ENCODE peak calls at places on chromosomes 4 and X, in nine cellular contexts. J, T, P, L, M, V, G, H and Z are unnamed samples.

GRCh38 chr4:1978741-1979476 is 29.9 kb downstream of the NELFA start:
- DNase-seq in V (no peak), G (no peak), M (no peak), J (no peak), L (no peak), H (no peak), T (no peak), P (no peak), Z (no peak)

GRCh38 chr4:115781528-115782146 is 668.2 kb upstream of the NDST4 start:
- DNase-seq in L (no peak), M (no peak), P (no peak), J (no peak), T (no peak), G (no peak), V (no peak), H (no peak), Z (no peak)

GRCh38 chr4:82256718-82257117 is 117.1 kb downstream of the HNRNPD start:
- DNase-seq in H (no peak), M (no peak), L (no peak), J (no peak), T (no peak), G (no peak), V (no peak), P (no peak), Z (no peak)

GRCh38 chr4:8372506-8373070 is 67.9 kb downstream of the ACOX3 start:
- DNase-seq in M (no peak), V (no peak), L (no peak), J (no peak), P (peak; percentile 83), T (no peak), G (no peak), H (no peak), Z (no peak)

GRCh38 chr4:182062936-182063335 is 180.3 kb upstream of the TENM3 start:
- DNase-seq in P (no peak), V (no peak), J (no peak), L (no peak), G (no peak), T (peak; percentile 84), H (peak; percentile 10), M (peak; percentile 18), Z (no peak)

GRCh38 chrX:149456476-149457245 is 48.4 kb downstream of the IDS start:
- DNase-seq in M (no peak), H (no peak), P (no peak), J (no peak), G (no peak), T (no peak), V (no peak), L (no peak), Z (no peak)

GRCh38 chrX:38669425-38669824 is 108.1 kb downstream of the TSPAN7 start:
- DNase-seq in H (no peak), J (no peak), P (no peak), G (no peak), T (no peak), L (no peak), M (no peak), V (no peak), Z (no peak)

GRCh38 chrX:155997436-155997835 is at the start of gene IL9R:
- DNase-seq in P (no peak), J (no peak), V (peak; percentile 69), M (no peak), T (no peak), L (peak; percentile 58), G (peak; percentile 70), H (no peak), Z (peak; percentile 60)

GRCh38 chrX:38861489-38861888 is 60.2 kb downstream of the MID1IP1 start:
- DNase-seq in T (peak; percentile 61), P (no peak), V (no peak), L (no peak), M (no peak), G (no peak), H (no peak), J (no peak), Z (no peak)

GRCh38 chr4:134328741-134329140 is 127.2 kb upstream of the PABPC4L start:
- DNase-seq in J (no peak), P (no peak), V (no peak), T (no peak), H (no peak), G (no peak), M (no peak), L (no peak), Z (no peak)

GRCh38 chr4:82710202-82710929 is 88.2 kb downstream of the SCD5 start:
- DNase-seq in L (no peak), T (no peak), P (no peak), V (no peak), G (no peak), H (no peak), J (no peak), M (no peak), Z (no peak)

GRCh38 chr4:6279582-6280289 is 10.1 kb downstream of the WFS1 start:
- DNase-seq in J (no peak), V (no peak), T (no peak), L (no peak), M (no peak), P (peak; percentile 25), G (no peak), H (no peak), Z (no peak)

GRCh38 chr4:114383721-114384120 is 214.9 kb upstream of the UGT8 start:
- DNase-seq in L (no peak), T (peak; percentile 88), H (peak; percentile 54), M (peak; percentile 91), V (no peak), J (no peak), G (no peak), P (no peak), Z (no peak)

GRCh38 chr4:106993846-106994245 is 42.3 kb downstream of the DKK2 start:
- DNase-seq in L (no peak), J (no peak), V (no peak), H (no peak), G (no peak), T (no peak), M (no peak), P (no peak), Z (no peak)

GRCh38 chr4:13844740-13845139 is 217.2 kb upstream of the BOD1L1 start:
- DNase-seq in M (no peak), P (no peak), V (no peak), L (no peak), G (no peak), H (no peak), J (no peak), T (peak; percentile 30), Z (no peak)

GRCh38 chr4:25843340-25844097 is 19.3 kb downstream of the SEL1L3 start:
- DNase-seq in P (peak; percentile 43), T (no peak), J (no peak), H (no peak), M (no peak), G (peak; percentile 51), L (peak; percentile 41), V (peak; percentile 77), Z (peak; percentile 44)

GRCh38 chr4:25839687-25840086 is 23.1 kb downstream of the SEL1L3 start:
- DNase-seq in V (no peak), M (no peak), J (no peak), H (no peak), T (no peak), P (no peak), G (no peak), L (no peak), Z (no peak)

GRCh38 chr4:25845841-25846653 is 16.7 kb downstream of the SEL1L3 start:
- DNase-seq in T (no peak), H (no peak), P (no peak), L (no peak), J (no peak), G (no peak), M (no peak), V (no peak), Z (no peak)

GRCh38 chr4:25844957-25845712 is 17.7 kb downstream of the SEL1L3 start:
- DNase-seq in G (no peak), V (no peak), L (no peak), H (no peak), P (no peak), J (no peak), T (no peak), M (no peak), Z (no peak)

DNA sequence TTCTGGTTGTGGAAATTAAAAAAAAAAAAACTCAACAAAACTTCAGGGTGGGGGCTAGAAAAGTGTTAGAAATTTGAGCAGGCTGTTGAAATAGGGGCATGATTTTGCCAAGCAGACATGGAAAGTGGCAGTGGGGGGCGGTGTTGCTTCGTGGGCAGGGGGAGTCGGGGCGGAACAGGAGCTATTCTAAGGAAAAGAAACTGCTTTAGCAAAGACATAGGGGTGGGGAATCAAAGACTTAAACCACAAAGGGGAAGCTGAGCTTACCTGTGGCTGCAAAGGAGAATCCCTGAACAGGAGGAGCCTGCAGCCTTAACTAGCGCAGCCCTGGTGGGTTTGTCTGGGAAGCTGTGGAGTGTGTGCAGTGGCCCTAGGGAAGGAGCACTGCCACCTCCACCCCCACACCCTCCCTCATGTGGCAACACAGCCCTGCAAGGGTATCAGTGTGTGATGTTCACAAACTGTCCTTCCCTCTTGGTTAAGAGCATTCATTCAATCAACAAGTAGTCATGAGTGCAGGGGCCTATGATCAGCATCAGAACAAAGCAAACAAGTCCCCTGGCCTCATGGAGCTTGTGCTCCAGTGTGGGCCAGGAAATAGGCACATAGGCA is 20.5 kb downstream of the SEL1L3 start:
- DNase-seq in L (peak; percentile 76), J (no peak), T (no peak), G (peak; percentile 74), V (peak; percentile 76), P (no peak), M (no peak), H (no peak), Z (peak; percentile 63)
- TF ChIP-seq CTCF in L (peak; percentile 68), J (no peak), T (peak; percentile 8), G (peak; percentile 65), V (no peak), P (no peak), M (peak; percentile 13), H (no peak), Z (peak; percentile 58)

GRCh38 chr4:139564502-139564901 is 8.5 kb upstream of the SETD7 start:
- DNase-seq in J (no peak), M (no peak), T (no peak), P (no peak), G (no peak), L (no peak), V (no peak), H (no peak), Z (no peak)
- TF ChIP-seq CTCF in J (no peak), M (peak; percentile 38), T (peak; percentile 16), P (no peak), G (no peak), L (no peak), V (no peak), H (peak; percentile 20), Z (no peak)

DNA sequence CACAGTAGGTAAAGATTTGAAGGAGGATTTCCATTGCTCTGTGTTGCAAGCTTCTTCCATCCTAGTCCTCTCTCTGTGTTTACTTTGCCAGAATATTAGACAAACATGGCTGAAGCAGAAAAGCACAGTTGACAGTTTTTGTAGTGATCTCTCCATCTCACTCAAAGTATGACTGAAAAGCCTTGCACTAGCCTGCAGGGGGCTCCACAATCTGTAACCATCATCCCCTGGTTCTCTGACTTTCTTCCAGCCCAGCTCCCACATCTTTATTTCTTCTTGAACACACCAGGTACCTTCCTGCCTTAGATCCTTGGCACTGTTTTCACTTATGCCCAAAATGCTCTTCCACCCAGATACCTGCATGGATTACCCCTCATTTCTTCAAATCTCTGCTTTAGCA is 34.1 kb upstream of the HHIP start:
- DNase-seq in H (no peak), P (no peak), J (peak; percentile 21), G (peak; percentile 26), V (no peak), T (peak; percentile 23), L (peak; percentile 22), M (no peak), Z (peak; percentile 18)
- TF ChIP-seq CTCF in H (peak; percentile 41), P (peak; percentile 15), J (peak; percentile 55), G (peak; percentile 22), V (peak; percentile 19), T (peak; percentile 59), L (peak; percentile 28), M (peak; percentile 78), Z (no peak)

GRCh38 chr4:149371021-149371420 is 444.6 kb downstream of the IQCM start:
- DNase-seq in L (peak; percentile 16), M (peak; percentile 32), J (no peak), V (no peak), H (peak; percentile 40), G (peak; percentile 17), T (peak; percentile 82), P (peak; percentile 42), Z (peak; percentile 30)
- TF ChIP-seq CTCF in L (peak; percentile 36), M (peak; percentile 48), J (peak; percentile 17), V (peak; percentile 56), H (peak; percentile 50), G (peak; percentile 26), T (peak; percentile 48), P (peak; percentile 53), Z (no peak)